ENCODE peak calls at places on chromosome 9, in four cellular contexts. V is stimulated activated CD8-positive, alpha-beta memory T cell treated with anti-CD3 and anti-CD28 coated beads, Interleukin-4, amount 100 ng/mL, for 24 hours; D is NCI-H774; S is glutamatergic neuron. U is an unnamed sample.

GRCh38 chr9:33175633-33176325 is 8.6 kb upstream of the B4GALT1 start:
- DNase-seq in S (no peak), D (no peak), V (no peak), U (no peak)

GRCh38 chr9:13845460-13845859 is 468.5 kb downstream of the NFIB start:
- DNase-seq in S (no peak), D (no peak), V (no peak), U (no peak)

GRCh38 chr9:81592890-81593271 is 96.5 kb downstream of the TLE1 start:
- DNase-seq in S (peak), V (no peak), D (no peak), U (no peak)

GRCh38 chr9:22169732-22170131 is 160.6 kb upstream of the CDKN2B start:
- DNase-seq in D (no peak), V (no peak), S (no peak), U (no peak)

GRCh38 chr9:97786341-97786740 is 66.7 kb upstream of the FOXE1 start:
- DNase-seq in V (no peak), S (no peak), D (no peak), U (no peak)

GRCh38 chr9:70263421-70263820 is 4.6 kb downstream of the SMC5 start:
- DNase-seq in S (no peak), V (no peak), D (no peak), U (no peak)

GRCh38 chr9:136401173-136401922 is 1.4 kb upstream of the SNAPC4 start:
- DNase-seq in V (no peak), D (no peak), S (no peak), U (no peak)

GRCh38 chr9:89179535-89179919 is 909 bp upstream of the SHC3 start:
- DNase-seq in S (peak), D (no peak), V (no peak), U (no peak)

GRCh38 chr9:26561928-26562327 is 330.7 kb downstream of the CAAP1 start:
- DNase-seq in V (no peak), S (no peak), D (no peak), U (no peak)

GRCh38 chr9:6605202-6605601 is 40.3 kb downstream of the GLDC start:
- DNase-seq in S (no peak), D (no peak), V (no peak), U (no peak)

GRCh38 chr9:19998153-19998552 is 209.3 kb upstream of the SLC24A2 start:
- DNase-seq in S (no peak), D (no peak), V (no peak), U (no peak)